ENCODE peak calls at places on chromosomes 4 and X, in eight cellular contexts. One of them, this sample, is unnamed.
A peak's percentile ranks its signal among the peaks of the same experiment; 100 is the strongest.

GRCh38 chr4:22668301-22668700 is 24.4 kb upstream of the GBA3 start:
- DNase-seq in uterus: no peak
- DNase-seq in stomach: no peak
- DNase-seq in GM23338: no peak
- DNase-seq in fibroblast of lung: peak; percentile 88
- DNase-seq in pancreas: no peak
- DNase-seq in left ventricle myocardium inferior: no peak
- DNase-seq in upper lobe of right lung: no peak
- DNase-seq in this sample: no peak

GRCh38 chr4:153661215-153661822 is 22.8 kb upstream of the TLR2 start:
- DNase-seq in uterus: no peak
- DNase-seq in stomach: no peak
- DNase-seq in GM23338: no peak
- DNase-seq in fibroblast of lung: peak; percentile 37
- DNase-seq in pancreas: no peak
- DNase-seq in left ventricle myocardium inferior: no peak
- DNase-seq in upper lobe of right lung: no peak
- DNase-seq in this sample: no peak

GRCh38 chrX:130196453-130196852 is 24.7 kb downstream of the RAB33A start:
- DNase-seq in uterus: no peak
- DNase-seq in stomach: no peak
- DNase-seq in GM23338: no peak
- DNase-seq in fibroblast of lung: no peak
- DNase-seq in pancreas: no peak
- DNase-seq in left ventricle myocardium inferior: no peak
- DNase-seq in upper lobe of right lung: no peak
- DNase-seq in this sample: no peak

GRCh38 chr4:140233811-140234696 is 80.1 kb upstream of the MAML3 start:
- DNase-seq in uterus: no peak
- DNase-seq in stomach: no peak
- DNase-seq in GM23338: no peak
- DNase-seq in fibroblast of lung: peak; percentile 91
- DNase-seq in pancreas: no peak
- DNase-seq in left ventricle myocardium inferior: no peak
- DNase-seq in upper lobe of right lung: no peak
- DNase-seq in this sample: no peak

GRCh38 chrX:44585866-44586265 is 43.2 kb upstream of the FUNDC1 start:
- DNase-seq in uterus: no peak
- DNase-seq in stomach: no peak
- DNase-seq in GM23338: no peak
- DNase-seq in fibroblast of lung: no peak
- DNase-seq in pancreas: no peak
- DNase-seq in left ventricle myocardium inferior: no peak
- DNase-seq in upper lobe of right lung: no peak
- DNase-seq in this sample: no peak

GRCh38 chrX:68238568-68238967 is 194.7 kb downstream of the OPHN1 start:
- DNase-seq in uterus: no peak
- DNase-seq in stomach: no peak
- DNase-seq in GM23338: peak; percentile 64
- DNase-seq in fibroblast of lung: no peak
- DNase-seq in pancreas: no peak
- DNase-seq in left ventricle myocardium inferior: no peak
- DNase-seq in upper lobe of right lung: no peak
- DNase-seq in this sample: no peak

GRCh38 chr4:1345905-1346780 is 865 bp upstream of the UVSSA start:
- DNase-seq in uterus: peak; percentile 59
- DNase-seq in stomach: peak; percentile 42
- DNase-seq in GM23338: peak; percentile 76
- DNase-seq in fibroblast of lung: peak; percentile 39
- DNase-seq in pancreas: peak; percentile 87
- DNase-seq in left ventricle myocardium inferior: peak; percentile 61
- DNase-seq in upper lobe of right lung: peak; percentile 78
- DNase-seq in this sample: no peak

GRCh38 chrX:13662537-13662841 is 9.5 kb downstream of the TCEANC start:
- DNase-seq in uterus: no peak
- DNase-seq in stomach: no peak
- DNase-seq in GM23338: no peak
- DNase-seq in fibroblast of lung: peak; percentile 56
- DNase-seq in pancreas: no peak
- DNase-seq in left ventricle myocardium inferior: no peak
- DNase-seq in upper lobe of right lung: no peak
- DNase-seq in this sample: no peak

GRCh38 chrX:75278991-75279390 is 5.1 kb downstream of the UPRT start:
- DNase-seq in uterus: no peak
- DNase-seq in stomach: no peak
- DNase-seq in GM23338: peak; percentile 65
- DNase-seq in fibroblast of lung: no peak
- DNase-seq in pancreas: no peak
- DNase-seq in left ventricle myocardium inferior: no peak
- DNase-seq in upper lobe of right lung: no peak
- DNase-seq in this sample: no peak

GRCh38 chrX:75273483-75273882 is 402 bp upstream of the UPRT start:
- DNase-seq in uterus: no peak
- DNase-seq in stomach: no peak
- DNase-seq in GM23338: no peak
- DNase-seq in fibroblast of lung: no peak
- DNase-seq in pancreas: no peak
- DNase-seq in left ventricle myocardium inferior: no peak
- DNase-seq in upper lobe of right lung: no peak
- DNase-seq in this sample: no peak

DNA sequence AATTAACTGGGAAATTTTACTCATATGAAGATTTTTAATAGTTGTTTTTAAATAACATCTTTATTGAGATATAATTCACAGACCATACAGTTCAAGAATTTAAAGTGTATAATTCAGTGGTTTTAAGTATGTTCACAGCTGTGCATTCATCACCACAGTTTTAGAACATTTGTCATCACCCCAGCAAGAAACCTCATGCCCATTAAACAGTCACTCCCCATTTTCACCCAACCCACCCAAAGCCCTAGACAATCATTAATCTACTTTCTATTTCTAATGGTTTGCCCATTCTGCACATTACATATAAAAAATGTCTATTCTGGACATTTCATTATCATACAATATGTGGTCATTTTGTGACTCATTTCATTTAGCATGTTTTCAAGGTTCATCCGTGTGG is 2.8 kb downstream of the UPRT start:
- DNase-seq in uterus: no peak
- DNase-seq in stomach: no peak
- DNase-seq in GM23338: no peak
- DNase-seq in fibroblast of lung: no peak
- DNase-seq in pancreas: no peak
- DNase-seq in left ventricle myocardium inferior: no peak
- DNase-seq in upper lobe of right lung: no peak
- DNase-seq in this sample: no peak
- H3K4me3 ChIP-seq in uterus: no peak overlapping the region
- H3K4me3 ChIP-seq in stomach: no peak overlapping the region
- H3K4me3 ChIP-seq in GM23338: no peak overlapping the region
- H3K4me3 ChIP-seq in fibroblast of lung: no peak overlapping the region
- H3K4me3 ChIP-seq in pancreas: no peak overlapping the region
- H3K4me3 ChIP-seq in left ventricle myocardium inferior: no peak overlapping the region
- H3K4me3 ChIP-seq in upper lobe of right lung: no peak overlapping the region
- H3K4me3 ChIP-seq in this sample: no peak overlapping the region

DNA sequence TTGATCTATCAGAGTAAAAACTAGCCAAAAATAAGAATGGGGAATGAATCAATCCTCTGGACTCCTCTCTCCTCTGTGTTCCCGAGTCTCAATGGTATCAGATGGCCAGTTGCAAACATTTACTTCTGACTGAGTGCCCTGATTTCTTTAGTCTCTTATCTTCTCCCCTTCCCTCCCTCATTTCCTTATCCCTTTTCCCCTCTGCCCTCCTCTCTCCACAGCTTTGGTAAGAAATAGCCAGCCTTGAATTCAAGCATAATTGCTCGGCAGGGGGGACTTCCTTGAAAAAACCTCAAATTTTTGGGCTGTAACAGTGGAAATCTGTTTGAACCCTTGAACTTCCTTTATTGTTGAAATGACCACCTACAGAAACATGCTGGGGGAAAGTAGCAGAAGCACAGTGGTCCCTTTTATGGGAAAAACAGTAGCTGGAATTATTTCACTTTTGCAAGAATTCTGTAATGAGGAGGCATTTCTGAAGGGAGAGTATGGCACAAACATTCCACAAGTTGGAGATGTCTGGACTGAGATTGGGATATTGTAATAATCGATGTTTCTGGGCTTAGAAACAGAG is 40.3 kb downstream of the NHS start:
- DNase-seq in uterus: no peak
- DNase-seq in stomach: no peak
- DNase-seq in GM23338: peak; percentile 35
- DNase-seq in fibroblast of lung: no peak
- DNase-seq in pancreas: no peak
- DNase-seq in left ventricle myocardium inferior: no peak
- DNase-seq in upper lobe of right lung: no peak
- DNase-seq in this sample: no peak
- H3K4me3 ChIP-seq in uterus: no peak overlapping the region
- H3K4me3 ChIP-seq in stomach: no peak overlapping the region
- H3K4me3 ChIP-seq in GM23338: peak overlapping the region; percentile 31
- H3K4me3 ChIP-seq in fibroblast of lung: no peak overlapping the region
- H3K4me3 ChIP-seq in pancreas: no peak overlapping the region
- H3K4me3 ChIP-seq in left ventricle myocardium inferior: no peak overlapping the region
- H3K4me3 ChIP-seq in upper lobe of right lung: no peak overlapping the region
- H3K4me3 ChIP-seq in this sample: no peak overlapping the region

GRCh38 chr4:89301902-89302301 is 5.7 kb downstream of the GPRIN3 start:
- DNase-seq in uterus: no peak
- DNase-seq in stomach: no peak
- DNase-seq in GM23338: no peak
- DNase-seq in fibroblast of lung: no peak
- DNase-seq in pancreas: no peak
- DNase-seq in left ventricle myocardium inferior: no peak
- DNase-seq in upper lobe of right lung: no peak
- DNase-seq in this sample: no peak
- H3K4me3 ChIP-seq in uterus: no peak overlapping the region
- H3K4me3 ChIP-seq in stomach: no peak overlapping the region
- H3K4me3 ChIP-seq in GM23338: no peak overlapping the region
- H3K4me3 ChIP-seq in fibroblast of lung: no peak overlapping the region
- H3K4me3 ChIP-seq in pancreas: no peak overlapping the region
- H3K4me3 ChIP-seq in left ventricle myocardium inferior: peak overlapping the region; percentile 3
- H3K4me3 ChIP-seq in upper lobe of right lung: no peak overlapping the region
- H3K4me3 ChIP-seq in this sample: no peak overlapping the region

DNA sequence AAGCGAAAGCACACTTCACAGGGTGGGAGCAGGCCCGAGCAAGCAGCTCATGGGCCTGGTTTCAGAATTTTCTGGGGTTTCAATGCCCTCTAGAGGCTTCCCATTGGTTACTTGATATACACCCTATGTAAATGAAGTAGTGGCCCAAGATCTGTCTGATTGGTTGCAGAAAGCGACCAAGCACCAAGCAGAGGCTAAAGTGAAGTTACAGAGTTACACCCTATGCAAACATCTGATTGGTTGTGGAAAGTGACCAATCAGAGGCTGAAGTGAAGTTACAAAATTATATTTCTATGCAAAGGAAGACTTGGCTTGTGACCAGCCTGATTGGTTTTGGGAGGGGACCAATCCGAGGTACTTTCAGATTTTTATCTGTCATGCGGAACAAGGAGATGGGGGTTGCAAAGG is 8.2 kb downstream of the FHIP1A start:
- DNase-seq in uterus: no peak
- DNase-seq in stomach: no peak
- DNase-seq in GM23338: peak; percentile 67
- DNase-seq in fibroblast of lung: no peak
- DNase-seq in pancreas: no peak
- DNase-seq in left ventricle myocardium inferior: no peak
- DNase-seq in upper lobe of right lung: no peak
- DNase-seq in this sample: no peak
- H3K4me3 ChIP-seq in uterus: no peak overlapping the region
- H3K4me3 ChIP-seq in stomach: no peak overlapping the region
- H3K4me3 ChIP-seq in GM23338: no peak overlapping the region
- H3K4me3 ChIP-seq in fibroblast of lung: no peak overlapping the region
- H3K4me3 ChIP-seq in pancreas: no peak overlapping the region
- H3K4me3 ChIP-seq in left ventricle myocardium inferior: no peak overlapping the region
- H3K4me3 ChIP-seq in upper lobe of right lung: no peak overlapping the region
- H3K4me3 ChIP-seq in this sample: no peak overlapping the region

GRCh38 chr4:40194602-40195161 is 2.1 kb upstream of the RHOH start:
- DNase-seq in uterus: no peak
- DNase-seq in stomach: no peak
- DNase-seq in GM23338: no peak
- DNase-seq in fibroblast of lung: peak; percentile 52
- DNase-seq in pancreas: no peak
- DNase-seq in left ventricle myocardium inferior: no peak
- DNase-seq in upper lobe of right lung: no peak
- DNase-seq in this sample: no peak

GRCh38 chr4:40195182-40196177 is 1.4 kb upstream of the RHOH start:
- DNase-seq in uterus: no peak
- DNase-seq in stomach: no peak
- DNase-seq in GM23338: no peak
- DNase-seq in fibroblast of lung: no peak
- DNase-seq in pancreas: no peak
- DNase-seq in left ventricle myocardium inferior: no peak
- DNase-seq in upper lobe of right lung: no peak
- DNase-seq in this sample: no peak

GRCh38 chr4:40196724-40197281 is at the start of gene RHOH:
- DNase-seq in uterus: no peak
- DNase-seq in stomach: peak; percentile 42
- DNase-seq in GM23338: peak; percentile 52
- DNase-seq in fibroblast of lung: no peak
- DNase-seq in pancreas: no peak
- DNase-seq in left ventricle myocardium inferior: no peak
- DNase-seq in upper lobe of right lung: no peak
- DNase-seq in this sample: peak; percentile 88

GRCh38 chr4:40197879-40198689 is 1.3 kb downstream of the RHOH start:
- DNase-seq in uterus: no peak
- DNase-seq in stomach: no peak
- DNase-seq in GM23338: no peak
- DNase-seq in fibroblast of lung: no peak
- DNase-seq in pancreas: no peak
- DNase-seq in left ventricle myocardium inferior: no peak
- DNase-seq in upper lobe of right lung: no peak
- DNase-seq in this sample: no peak

GRCh38 chr4:40196260-40196659 is 571 bp upstream of the RHOH start:
- DNase-seq in uterus: no peak
- DNase-seq in stomach: no peak
- DNase-seq in GM23338: peak; percentile 49
- DNase-seq in fibroblast of lung: no peak
- DNase-seq in pancreas: no peak
- DNase-seq in left ventricle myocardium inferior: no peak
- DNase-seq in upper lobe of right lung: no peak
- DNase-seq in this sample: no peak
- H3K4me3 ChIP-seq in uterus: no peak overlapping the region
- H3K4me3 ChIP-seq in stomach: no peak overlapping the region
- H3K4me3 ChIP-seq in GM23338: peak overlapping the region; percentile 7
- H3K4me3 ChIP-seq in fibroblast of lung: no peak overlapping the region
- H3K4me3 ChIP-seq in pancreas: no peak overlapping the region
- H3K4me3 ChIP-seq in left ventricle myocardium inferior: no peak overlapping the region
- H3K4me3 ChIP-seq in upper lobe of right lung: no peak overlapping the region
- H3K4me3 ChIP-seq in this sample: peak overlapping the region; percentile 97